ENCODE peak calls at places on chromosome 19, in four cellular contexts. D, H, N and K are unnamed samples.

GRCh38 chr19:7595466-7596133 is at the start of gene CAMSAP3:
- DNase-seq in D (no peak), H (no peak), N (no peak), K (no peak)

GRCh38 chr19:45333609-45334303 is 6.8 kb upstream of the KLC3 start:
- DNase-seq in D (no peak), H (no peak), N (no peak), K (no peak)

GRCh38 chr19:13098291-13099072 is 4.2 kb downstream of the LYL1 start:
- DNase-seq in D (no peak), H (no peak), N (peak; percentile 65), K (no peak)

GRCh38 chr19:23440791-23441190 is 45.5 kb upstream of the ZNF91 start:
- DNase-seq in D (no peak), H (no peak), N (no peak), K (no peak)

GRCh38 chr19:17616686-17616960 is 61.2 kb downstream of the COLGALT1 start:
- DNase-seq in D (no peak), H (no peak), N (no peak), K (no peak)

GRCh38 chr19:28039677-28040381 is 1173.1 kb downstream of the UQCRFS1 start:
- DNase-seq in D (no peak), H (no peak), N (no peak), K (peak; percentile 67)

GRCh38 chr19:33399745-33400681 is 26.5 kb downstream of the CEBPG start:
- DNase-seq in D (peak; percentile 34), H (no peak), N (no peak), K (no peak)

GRCh38 chr19:43773725-43774102 is 7.1 kb downstream of the KCNN4 start:
- DNase-seq in D (no peak), H (no peak), N (no peak), K (no peak)

GRCh38 chr19:41937976-41938375 is 9.7 kb upstream of the ERFL start:
- DNase-seq in D (no peak), H (no peak), N (no peak), K (no peak)

GRCh38 chr19:54207908-54208783 is 7.5 kb downstream of the RPS9 start:
- DNase-seq in D (no peak), H (no peak), N (peak; percentile 54), K (no peak)

GRCh38 chr19:56637976-56638555 is 4.9 kb upstream of the SMIM17 start:
- DNase-seq in D (peak; percentile 76), H (no peak), N (peak; percentile 23), K (no peak)

GRCh38 chr19:48136547-48136946 is 25.9 kb upstream of the PLA2G4C start:
- DNase-seq in D (no peak), H (no peak), N (no peak), K (no peak)

GRCh38 chr19:29292146-29292545 is 79.2 kb upstream of the UQCRFS1 start:
- DNase-seq in D (no peak), H (no peak), N (no peak), K (no peak)

GRCh38 chr19:55545913-55546495 is 661 bp upstream of the SBK3 start:
- DNase-seq in D (no peak), H (no peak), N (no peak), K (no peak)

GRCh38 chr19:12868540-12869112 is 12.6 kb downstream of the DNASE2 start:
- DNase-seq in D (no peak), H (no peak), N (no peak), K (no peak)

GRCh38 chr19:52585101-52585500 is 15.0 kb downstream of the ZNF701 start:
- DNase-seq in D (no peak), H (no peak), N (no peak), K (peak; percentile 83)

DNA sequence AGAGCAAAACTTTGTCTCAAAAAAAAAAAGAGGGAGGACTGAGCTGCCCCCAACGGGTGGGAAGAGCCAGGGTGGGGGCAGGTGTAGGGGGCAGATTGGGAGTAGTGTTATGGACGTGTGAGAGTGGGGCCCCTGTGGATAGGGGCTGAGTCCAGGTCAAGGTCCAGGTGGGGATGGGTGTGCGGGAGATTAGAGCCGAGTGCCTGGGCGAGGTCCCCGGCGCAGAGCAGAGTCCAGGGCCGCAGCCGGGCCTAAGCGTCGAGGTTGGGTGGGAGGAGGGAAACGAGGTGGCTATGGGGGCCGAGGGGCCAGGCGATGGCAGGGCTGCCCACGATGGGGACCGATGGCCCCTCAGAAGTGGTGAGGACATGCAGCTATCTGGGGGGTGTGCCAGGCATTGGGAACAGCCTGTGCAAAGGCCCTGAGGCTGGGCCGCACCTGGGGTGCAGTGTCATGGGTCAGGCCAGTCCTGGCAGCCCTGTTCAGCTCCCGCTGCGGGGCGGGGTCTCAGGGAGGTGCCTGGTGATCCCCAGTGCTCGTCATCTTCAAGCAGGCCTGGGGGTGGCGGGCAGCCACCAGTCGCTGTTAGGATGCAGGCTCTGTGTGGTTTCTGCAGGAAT is 12.3 kb upstream of the MISP start:
- DNase-seq in D (no peak), H (no peak), N (no peak), K (no peak)
- TF ChIP-seq CTCF in D (no peak), H (no peak), N (no peak), K (no peak)

DNA sequence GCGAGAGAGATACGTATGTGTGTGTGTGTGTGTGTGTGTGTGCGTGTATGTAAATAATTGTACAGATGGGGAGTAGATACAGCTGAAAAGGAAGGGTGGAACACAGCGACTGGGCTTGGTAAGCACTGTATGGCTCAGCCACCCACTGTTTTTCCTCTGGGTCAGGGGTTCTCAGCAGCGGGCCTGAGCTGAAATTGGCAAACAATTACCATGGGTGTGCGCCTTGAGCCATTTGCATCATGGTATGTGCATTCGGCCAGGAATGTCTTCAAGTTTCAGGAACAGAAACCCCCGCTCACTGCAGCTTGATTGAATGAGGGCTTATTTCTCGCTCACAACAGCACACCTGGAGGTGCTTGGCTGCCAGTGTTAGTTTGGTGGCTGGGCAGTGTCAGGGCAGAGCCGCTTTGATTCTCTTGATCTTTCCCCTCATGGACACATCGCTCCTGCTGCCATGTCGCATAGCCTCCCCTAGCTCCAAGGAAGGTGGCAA is 126.7 kb downstream of the SIPA1L3 start:
- DNase-seq in D (no peak), H (no peak), N (no peak), K (no peak)
- TF ChIP-seq CTCF in D (peak; percentile 14), H (no peak), N (no peak), K (no peak)

DNA sequence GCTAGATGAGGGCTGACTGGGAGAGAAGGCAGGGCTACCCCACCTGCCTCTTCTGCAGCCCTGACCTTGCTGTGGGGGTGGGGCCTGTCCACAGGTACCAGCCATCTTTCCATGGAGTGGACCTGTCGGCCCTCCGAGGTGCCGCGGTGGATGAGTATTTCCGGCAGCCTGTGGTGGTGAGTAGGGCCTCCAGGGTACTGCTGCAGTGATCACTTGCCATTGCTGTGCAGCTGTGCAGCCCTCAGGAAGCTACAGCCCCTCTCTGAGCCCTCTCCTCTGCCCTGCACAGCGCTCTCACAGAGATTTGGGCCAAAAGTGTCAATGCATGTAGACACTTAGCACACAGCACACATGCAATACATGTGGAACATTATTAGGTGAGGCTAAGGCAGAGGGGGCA is 11.8 kb downstream of the YIPF2 start:
- DNase-seq in D (no peak), H (no peak), N (no peak), K (no peak)
- TF ChIP-seq CTCF in D (no peak), H (no peak), N (no peak), K (no peak)

GRCh38 chr19:9013988-9014387 is 3.8 kb upstream of the MUC16 start:
- DNase-seq in D (no peak), H (no peak), N (no peak), K (no peak)

GRCh38 chr19:9014809-9015208 is 4.6 kb upstream of the MUC16 start:
- DNase-seq in D (no peak), H (no peak), N (no peak), K (no peak)

GRCh38 chr19:9018163-9018875 is 8.1 kb upstream of the MUC16 start:
- DNase-seq in D (no peak), H (no peak), N (peak; percentile 31), K (no peak)
- TF ChIP-seq CTCF in D (no peak), H (no peak), N (no peak), K (no peak)

DNA sequence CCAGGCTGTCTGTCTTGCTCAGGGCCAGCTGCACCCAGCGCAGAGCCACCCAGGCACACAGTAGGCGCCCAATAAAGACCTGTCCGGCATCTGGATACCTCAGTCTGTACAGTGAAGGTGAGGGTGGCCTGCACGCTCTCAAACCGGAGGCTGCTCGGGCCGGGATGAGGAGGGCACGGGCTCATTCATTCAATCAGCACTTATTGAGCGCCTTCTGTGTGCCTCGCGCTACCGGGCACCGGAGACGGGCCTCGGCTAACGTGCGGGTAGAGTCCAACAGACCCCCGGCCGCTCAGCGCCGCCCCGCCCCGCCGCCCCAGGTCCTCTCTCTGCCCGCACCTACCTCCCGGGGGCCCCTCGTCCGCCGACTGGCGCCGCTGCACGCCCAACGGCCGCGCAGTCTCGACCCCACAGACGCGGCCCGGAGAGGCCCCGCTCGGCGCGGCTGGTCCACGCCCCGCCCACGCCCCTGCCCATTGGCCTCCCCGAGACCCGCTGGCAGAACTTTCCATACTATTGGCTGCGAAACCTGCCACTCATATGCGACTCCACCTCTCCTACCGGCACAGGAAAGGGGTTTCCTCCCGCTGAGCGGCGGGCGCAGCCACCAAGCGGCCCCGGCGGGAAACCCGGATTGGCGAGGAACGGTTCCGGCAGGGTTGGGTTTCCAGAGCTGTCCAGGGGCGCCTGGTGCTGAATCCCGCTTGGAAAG is at the start of gene SLC39A3:
- DNase-seq in D (peak; percentile 99), H (peak; percentile 80), N (peak; percentile 99), K (peak; percentile 100)
- TF ChIP-seq CTCF in D (no peak), H (no peak), N (peak; percentile 70), K (peak; percentile 17)

DNA sequence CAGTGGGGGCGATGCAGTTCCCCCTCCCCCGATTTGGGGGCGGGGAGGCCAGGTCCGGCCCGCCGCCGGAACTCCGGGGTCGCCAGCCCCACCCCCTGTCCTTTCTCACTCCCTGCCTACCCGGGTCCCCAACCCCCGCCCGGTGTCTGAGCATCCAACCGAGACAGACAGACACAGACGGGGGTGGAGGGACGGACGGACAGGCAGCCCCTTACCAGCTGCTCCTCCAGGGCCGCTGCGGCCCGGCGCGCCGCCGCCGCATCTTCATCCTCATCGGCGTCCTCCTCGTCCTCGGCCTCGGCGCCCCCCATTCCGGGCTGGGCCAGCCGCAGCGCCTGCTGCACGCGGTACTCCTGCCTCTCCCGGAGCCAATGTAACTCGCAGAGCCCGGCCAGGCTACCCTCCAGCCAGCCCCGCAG is 372 bp downstream of the DACT3 start:
- DNase-seq in D (no peak), H (no peak), N (peak; percentile 60), K (no peak)
- TF ChIP-seq CTCF in D (no peak), H (no peak), N (no peak), K (no peak)

DNA sequence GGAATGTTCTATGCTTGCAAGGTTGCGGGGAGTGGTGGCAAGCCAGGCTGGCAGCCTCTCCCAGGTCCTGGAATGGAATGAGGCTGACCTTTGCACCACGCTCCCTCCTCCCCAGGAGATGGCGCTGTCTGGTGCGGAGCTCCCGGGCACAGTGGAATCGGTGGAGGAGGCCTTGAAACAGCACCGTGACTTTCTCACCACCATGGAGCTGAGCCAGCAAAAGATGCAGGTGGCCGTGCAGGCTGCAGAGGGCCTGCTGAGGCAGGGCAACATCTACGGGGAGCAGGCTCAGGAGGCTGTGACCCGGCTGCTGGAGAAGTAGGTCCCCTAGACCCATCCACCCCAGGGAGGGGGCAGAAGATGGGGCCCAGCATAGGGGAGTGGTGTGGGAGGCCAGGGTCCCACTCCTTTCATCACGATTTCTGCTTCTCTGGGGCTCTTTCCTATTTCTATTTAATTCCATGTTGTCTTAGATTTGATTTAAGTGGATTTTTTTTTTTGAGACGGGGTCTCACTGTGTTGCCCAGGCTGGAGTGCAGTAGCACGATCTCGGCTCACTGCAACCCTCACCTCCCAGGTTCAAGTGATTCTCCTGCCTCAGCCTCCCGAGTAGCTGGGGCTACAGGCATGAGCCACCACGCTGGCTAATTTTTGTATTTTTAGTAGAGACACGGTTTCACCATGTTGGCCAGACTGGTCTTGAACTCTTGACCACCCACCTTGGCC is 53.2 kb upstream of the SHKBP1 start:
- DNase-seq in D (no peak), H (no peak), N (no peak), K (no peak)
- TF ChIP-seq CTCF in D (peak; percentile 39), H (peak; percentile 80), N (no peak), K (peak; percentile 62)